ENCODE peak calls at places on chromosome 22, in ten cellular contexts. X, I, R, A, D, T, P, F, B and V are unnamed samples. For H3K4me1, the result is how much of the 10 kb centered on the place peaks cover.

GRCh38 chr22:21932347-21932746 is 20.3 kb downstream of the PPM1F start:
- DNase-seq in X (no peak), I (no peak), R (no peak), A (no peak), D (no peak), T (no peak), P (no peak), F (no peak), B (no peak), V (no peak)

GRCh38 chr22:46956498-46957215 is 194.2 kb downstream of the TBC1D22A start:
- DNase-seq in X (no peak), I (no peak), R (no peak), A (no peak), D (no peak), T (no peak), P (no peak), F (no peak), B (no peak), V (no peak)

GRCh38 chr22:40453676-40454075 is 83.3 kb downstream of the SGSM3 start:
- DNase-seq in X (no peak), I (no peak), R (no peak), A (no peak), D (no peak), T (no peak), P (no peak), F (peak), B (no peak), V (no peak)

GRCh38 chr22:28139993-28140392 is 220.9 kb upstream of the PITPNB start:
- DNase-seq in X (no peak), I (no peak), R (no peak), A (no peak), D (no peak), T (no peak), P (no peak), F (peak), B (peak), V (no peak)

GRCh38 chr22:36097880-36098279 is 62.7 kb downstream of the APOL3 start:
- DNase-seq in X (no peak), I (no peak), R (no peak), A (no peak), D (no peak), T (no peak), P (no peak), F (no peak), B (no peak), V (no peak)

GRCh38 chr22:44473580-44473979 is 24.5 kb downstream of the RTL6 start:
- DNase-seq in X (no peak), I (no peak), R (no peak), A (no peak), D (no peak), T (no peak), P (no peak), F (no peak), B (no peak), V (no peak)

GRCh38 chr22:27416553-27417427 is 384.8 kb downstream of the MN1 start:
- DNase-seq in X (no peak), I (no peak), R (no peak), A (peak), D (no peak), T (no peak), P (no peak), F (peak), B (peak), V (no peak)

GRCh38 chr22:26321469-26321913 is 107.6 kb upstream of the ASPHD2 start:
- DNase-seq in X (peak), I (peak), R (no peak), A (peak), D (no peak), T (peak), P (peak), F (no peak), B (peak), V (no peak)

GRCh38 chr22:29325356-29325755 is 9.9 kb upstream of the RASL10A start:
- DNase-seq in X (no peak), I (no peak), R (no peak), A (no peak), D (no peak), T (no peak), P (no peak), F (no peak), B (no peak), V (no peak)

GRCh38 chr22:22137891-22138290 is 106.7 kb upstream of the VPREB1 start:
- DNase-seq in X (no peak), I (no peak), R (no peak), A (no peak), D (no peak), T (no peak), P (no peak), F (no peak), B (no peak), V (no peak)

GRCh38 chr22:28910575-28911278 is 27.4 kb downstream of the ZNRF3 start:
- DNase-seq in X (no peak), I (no peak), R (peak), A (no peak), D (no peak), T (no peak), P (no peak), F (no peak), B (no peak), V (no peak)

GRCh38 chr22:50294319-50294656 is 13.2 kb downstream of the PLXNB2 start:
- DNase-seq in X (no peak), I (no peak), R (no peak), A (no peak), D (no peak), T (no peak), P (no peak), F (no peak), B (no peak), V (no peak)

GRCh38 chr22:50297510-50298265 is 9.8 kb downstream of the PLXNB2 start:
- DNase-seq in X (no peak), I (no peak), R (no peak), A (no peak), D (no peak), T (no peak), P (no peak), F (no peak), B (no peak), V (no peak)

GRCh38 chr22:50298266-50298637 is 9.2 kb downstream of the PLXNB2 start:
- DNase-seq in X (no peak), I (no peak), R (no peak), A (no peak), D (no peak), T (no peak), P (no peak), F (no peak), B (no peak), V (no peak)

GRCh38 chr22:50298937-50299656 is 8.3 kb downstream of the PLXNB2 start:
- DNase-seq in X (peak), I (no peak), R (no peak), A (no peak), D (no peak), T (no peak), P (peak), F (no peak), B (no peak), V (no peak)

DNA sequence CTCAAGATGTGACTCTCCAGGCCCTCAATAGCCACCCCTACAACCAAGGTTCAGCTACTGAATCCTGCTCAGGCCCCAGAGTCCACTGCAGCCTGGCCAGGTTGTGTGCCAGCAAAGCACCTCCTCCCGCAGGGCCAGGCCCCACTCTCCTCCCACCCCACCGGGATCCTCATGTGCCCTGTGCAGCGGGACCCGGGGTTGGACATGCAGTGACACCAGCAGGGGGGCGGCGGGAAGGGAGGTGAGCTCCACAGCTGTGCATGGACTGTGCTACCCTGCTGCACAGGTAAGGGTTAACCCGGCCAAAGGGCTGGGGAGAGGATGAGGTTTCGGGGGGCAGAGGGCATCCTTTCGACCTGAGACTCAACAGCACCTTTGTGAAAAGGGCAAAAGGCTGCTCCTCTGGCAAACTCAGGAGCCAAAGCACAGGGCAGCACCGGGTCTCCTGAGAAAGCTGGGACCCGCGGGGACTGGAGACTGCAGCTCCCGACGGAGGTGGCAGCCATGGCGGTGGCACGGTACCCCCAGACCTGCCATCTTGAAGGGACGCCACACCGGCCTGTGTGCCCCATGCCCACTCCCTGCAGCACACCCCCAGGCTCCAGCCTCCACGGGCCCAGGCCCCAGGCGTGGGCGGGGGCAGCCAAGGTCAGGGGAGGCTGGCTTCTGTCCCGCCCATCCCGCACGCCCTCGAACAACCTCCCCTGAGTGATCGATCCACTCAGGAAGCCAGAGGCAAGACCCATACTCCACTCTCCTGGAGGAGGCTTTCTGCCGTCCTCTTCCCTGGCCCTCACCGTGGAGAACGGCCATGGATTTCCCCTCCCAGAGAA is 10.6 kb downstream of the PLXNB2 start:
- DNase-seq in X (no peak), I (no peak), R (no peak), A (no peak), D (no peak), T (no peak), P (peak), F (no peak), B (no peak), V (no peak)
- H3K4me1 ChIP-seq in X (half or more), I (half or more), R (half or more), A (under half), D (under half), T (under half), P (half or more), F (under half), B (under half), V (under half)

GRCh38 chr22:38338772-38339379 is 21.6 kb upstream of the CSNK1E start:
- DNase-seq in X (no peak), I (no peak), R (no peak), A (no peak), D (no peak), T (no peak), P (no peak), F (no peak), B (no peak), V (no peak)
- H3K27ac ChIP-seq in X (no peak), I (no peak), R (no peak), A (no peak), D (no peak), T (no peak), P (no peak), F (no peak), B (no peak), V (no peak)

GRCh38 chr22:37546436-37547248 is 13.6 kb upstream of the CDC42EP1 start:
- DNase-seq in X (peak), I (peak), R (peak), A (peak), D (no peak), T (peak), P (peak), F (peak), B (no peak), V (no peak)
- H3K4me1 ChIP-seq in X (under half), I (under half), R (half or more), A (under half), D (under half), T (under half), P (half or more), F (under half), B (under half), V (under half)

DNA sequence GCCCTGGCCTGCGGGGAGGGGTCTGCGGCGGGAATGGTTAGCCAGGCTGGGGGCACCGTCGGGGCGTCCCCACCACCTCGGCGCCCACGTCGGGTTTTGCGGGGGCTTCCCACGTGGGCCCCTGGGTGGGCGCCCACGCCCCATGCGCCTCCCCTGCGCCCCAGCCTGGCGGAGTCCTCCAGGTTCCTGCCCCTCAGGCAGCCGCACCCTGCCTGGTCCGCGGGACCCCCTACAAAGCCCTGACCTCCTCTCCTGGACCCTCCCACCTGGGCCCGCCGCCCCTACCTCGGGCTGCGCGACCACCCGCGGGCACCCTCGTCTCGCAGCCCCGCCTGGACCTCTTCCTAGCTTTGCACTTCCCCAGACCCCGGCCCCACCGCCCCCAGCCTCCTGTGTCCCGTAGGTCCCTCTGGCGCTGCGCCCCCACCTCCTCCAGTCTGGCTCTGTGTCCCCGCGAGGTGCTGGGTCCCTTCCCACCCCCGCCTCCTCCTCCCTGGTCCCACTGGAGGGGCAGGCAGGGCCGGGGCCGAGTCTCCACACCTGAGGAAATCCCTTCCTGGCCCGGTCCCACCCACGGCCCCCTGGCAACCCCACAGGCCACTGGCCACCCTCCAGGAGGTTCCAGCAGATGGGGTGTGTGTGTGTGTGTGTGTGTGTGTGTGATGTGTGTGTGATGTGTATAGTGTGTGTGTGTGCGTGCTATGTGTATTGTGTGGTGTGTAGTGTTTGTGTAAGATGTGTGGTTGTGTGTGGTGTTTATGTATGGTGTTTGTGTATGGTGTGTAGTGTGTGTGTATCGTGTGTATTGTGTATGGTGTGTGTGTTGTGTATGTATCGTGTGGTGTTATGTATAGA is 11.8 kb downstream of the PIM3 start:
- DNase-seq in X (peak), I (no peak), R (peak), A (peak), D (no peak), T (peak), P (peak), F (no peak), B (no peak), V (peak)
- H3K27ac ChIP-seq in X (no peak), I (no peak), R (no peak), A (no peak), D (no peak), T (peak), P (peak), F (no peak), B (no peak), V (no peak)